ENCODE peak calls at places on chromosomes 1 and 21, in eight cellular contexts. H is left ventricle myocardium superior; L is NCI-H345; E is EH; N is brain pericyte; R is Ammon's horn; F is activated naive CD4-positive, alpha-beta T cell treated with anti-CD3 and anti-CD28 coated beads, Interleukin-2, amount 50 U/mL, for 72 hours; U is CD4-positive, alpha-beta T cell. I is an unnamed sample.
A peak's percentile ranks its signal among the peaks of the same experiment; 100 is the strongest.

GRCh38 chr1:157523774-157524501 is 28.4 kb downstream of the FCRL5 start:
- DNase-seq in N (no peak), F (no peak), U (no peak), E (no peak), R (no peak), H (no peak), L (no peak), I (no peak)

GRCh38 chr21:14916676-14917141 is 148.1 kb downstream of the NRIP1 start:
- DNase-seq in F (no peak), U (no peak), N (no peak), L (no peak), H (no peak), E (peak; percentile 43), R (no peak), I (no peak)

GRCh38 chr21:15034126-15034848 is 30.5 kb downstream of the NRIP1 start:
- DNase-seq in N (peak; percentile 50), L (no peak), R (no peak), F (no peak), E (peak; percentile 70), H (no peak), U (no peak), I (no peak)

GRCh38 chr1:39538531-39539251 is 37.9 kb downstream of the PABPC4 start:
- DNase-seq in E (no peak), N (no peak), U (no peak), L (no peak), R (no peak), F (no peak), H (peak; percentile 20), I (no peak)

GRCh38 chr1:56024155-56024554 is 555.2 kb downstream of the PLPP3 start:
- DNase-seq in U (no peak), H (no peak), E (no peak), N (no peak), L (no peak), R (no peak), F (no peak), I (no peak)

GRCh38 chr1:5747428-5748285 is 244.6 kb downstream of the NPHP4 start:
- DNase-seq in L (peak; percentile 25), E (no peak), U (no peak), R (no peak), F (no peak), N (no peak), H (no peak), I (no peak)

GRCh38 chr1:50603274-50604271 is 180.3 kb upstream of the DMRTA2 start:
- DNase-seq in E (peak; percentile 77), L (no peak), N (no peak), U (no peak), F (no peak), H (no peak), R (no peak), I (peak; percentile 70)

GRCh38 chr1:196090226-196090625 is 518.0 kb downstream of the KCNT2 start:
- DNase-seq in F (no peak), N (no peak), E (no peak), H (no peak), L (no peak), R (no peak), U (no peak), I (no peak)

GRCh38 chr1:42240964-42241755 is 76.6 kb upstream of the GUCA2A start:
- DNase-seq in N (no peak), F (no peak), U (no peak), L (no peak), H (no peak), R (no peak), E (peak; percentile 49), I (no peak)

GRCh38 chr1:84291882-84292655 is 9.4 kb upstream of the SAMD13 start:
- DNase-seq in N (no peak), L (no peak), E (no peak), F (no peak), H (no peak), R (no peak), U (no peak), I (no peak)

GRCh38 chr1:235558783-235559182 is 54.5 kb upstream of the B3GALNT2 start:
- DNase-seq in R (no peak), L (no peak), E (no peak), F (no peak), H (no peak), N (no peak), U (no peak), I (no peak)

GRCh38 chr1:152479792-152480595 is 30.6 kb upstream of the LCE5A start:
- DNase-seq in H (peak; percentile 50), F (peak; percentile 62), E (peak; percentile 61), N (no peak), L (no peak), R (no peak), U (peak; percentile 57), I (peak; percentile 42)

GRCh38 chr1:176789571-176790090 is 326.7 kb downstream of the PAPPA2 start:
- DNase-seq in R (no peak), U (no peak), N (no peak), F (no peak), L (no peak), H (no peak), E (peak; percentile 38), I (no peak)

GRCh38 chr21:31977816-31978215 is 105.0 kb downstream of the HUNK start:
- DNase-seq in U (no peak), R (no peak), N (no peak), H (no peak), L (no peak), F (no peak), E (no peak), I (no peak)

GRCh38 chr1:56666112-56666608 is 21.0 kb downstream of the PRKAA2 start:
- DNase-seq in L (no peak), H (no peak), F (no peak), N (no peak), R (no peak), E (no peak), U (no peak), I (no peak)

GRCh38 chr21:32392880-32393676 is at the start of gene URB1:
- DNase-seq in L (peak; percentile 94), U (peak; percentile 98), R (peak; percentile 95), F (peak; percentile 99), E (peak; percentile 84), H (peak; percentile 96), N (no peak), I (peak; percentile 67)

GRCh38 chr1:228210076-228210651 is 2.3 kb downstream of the OBSCN start:
- DNase-seq in F (no peak), R (no peak), H (peak; percentile 81), N (no peak), U (no peak), E (no peak), L (no peak), I (no peak)

GRCh38 chr1:234975122-234975940 is 153.3 kb downstream of the TOMM20 start:
- DNase-seq in L (peak; percentile 46), E (peak; percentile 95), R (no peak), H (no peak), N (no peak), U (no peak), F (no peak), I (no peak)

GRCh38 chr1:206725053-206725963 is 40.6 kb downstream of the MAPKAPK2 start:
- DNase-seq in L (no peak), R (peak; percentile 37), U (peak; percentile 62), F (peak; percentile 71), N (no peak), E (peak; percentile 56), H (no peak), I (peak; percentile 34)

GRCh38 chr1:204456826-204457361 is 37.7 kb downstream of the PIK3C2B start:
- DNase-seq in N (no peak), E (no peak), R (no peak), H (peak; percentile 48), L (no peak), U (no peak), F (no peak), I (no peak)

GRCh38 chr1:117824612-117825011 is 104.8 kb downstream of the GDAP2 start:
- DNase-seq in H (peak; percentile 33), R (no peak), U (no peak), N (no peak), E (peak; percentile 91), F (no peak), L (no peak), I (no peak)